ENCODE peak calls at places on chromosomes 4 and X, in four cellular contexts. W, Z, D and F are unnamed samples.

GRCh38 chr4:2007804-2008670 is 737 bp downstream of the NELFA start:
- DNase-seq in W (peak; percentile 78), Z (peak; percentile 30), D (no peak), F (no peak)

GRCh38 chrX:56787734-56788152 is 58.7 kb downstream of the NBDY start:
- DNase-seq in Z (no peak), D (no peak), W (no peak), F (no peak)

GRCh38 chr4:158077835-158078234 is 95.0 kb downstream of the GASK1B start:
- DNase-seq in D (no peak), Z (no peak), W (no peak), F (no peak)

GRCh38 chrX:134896194-134896593 is 94.6 kb upstream of the SMIM10 start:
- DNase-seq in W (no peak), D (no peak), Z (no peak), F (no peak)

GRCh38 chr4:8392591-8393190 is 47.8 kb downstream of the ACOX3 start:
- DNase-seq in W (no peak), Z (no peak), D (peak; percentile 26), F (no peak)

GRCh38 chrX:8201896-8202331 is 30.8 kb upstream of the VCX2 start:
- DNase-seq in D (no peak), Z (no peak), W (no peak), F (no peak)

GRCh38 chr4:85431881-85432280 is 43.1 kb upstream of the ARHGAP24 start:
- DNase-seq in D (no peak), Z (no peak), W (no peak), F (no peak)

GRCh38 chr4:109947457-109947856 is 34.8 kb downstream of the EGF start:
- DNase-seq in D (no peak), Z (no peak), W (no peak), F (no peak)

GRCh38 chr4:145731026-145731425 is 51.1 kb downstream of the C4orf51 start:
- DNase-seq in Z (no peak), D (no peak), W (no peak), F (no peak)

GRCh38 chrX:53421772-53422090 is 723 bp downstream of the SMC1A start:
- DNase-seq in D (no peak), W (no peak), Z (no peak), F (no peak)

GRCh38 chr4:154344686-154345085 is 146.9 kb downstream of the DCHS2 start:
- DNase-seq in W (no peak), Z (peak; percentile 64), D (peak; percentile 11), F (no peak)

GRCh38 chr4:632391-632790 is 7.0 kb downstream of the PDE6B start:
- DNase-seq in Z (no peak), D (no peak), W (no peak), F (no peak)

GRCh38 chr4:634599-634985 is 9.2 kb downstream of the PDE6B start:
- DNase-seq in D (no peak), W (no peak), Z (no peak), F (no peak)

GRCh38 chr4:633406-633805 is 8.0 kb downstream of the PDE6B start:
- DNase-seq in D (no peak), W (no peak), Z (no peak), F (no peak)

GRCh38 chr4:632926-633325 is 7.6 kb downstream of the PDE6B start:
- DNase-seq in D (peak; percentile 29), Z (no peak), W (no peak), F (no peak)

DNA sequence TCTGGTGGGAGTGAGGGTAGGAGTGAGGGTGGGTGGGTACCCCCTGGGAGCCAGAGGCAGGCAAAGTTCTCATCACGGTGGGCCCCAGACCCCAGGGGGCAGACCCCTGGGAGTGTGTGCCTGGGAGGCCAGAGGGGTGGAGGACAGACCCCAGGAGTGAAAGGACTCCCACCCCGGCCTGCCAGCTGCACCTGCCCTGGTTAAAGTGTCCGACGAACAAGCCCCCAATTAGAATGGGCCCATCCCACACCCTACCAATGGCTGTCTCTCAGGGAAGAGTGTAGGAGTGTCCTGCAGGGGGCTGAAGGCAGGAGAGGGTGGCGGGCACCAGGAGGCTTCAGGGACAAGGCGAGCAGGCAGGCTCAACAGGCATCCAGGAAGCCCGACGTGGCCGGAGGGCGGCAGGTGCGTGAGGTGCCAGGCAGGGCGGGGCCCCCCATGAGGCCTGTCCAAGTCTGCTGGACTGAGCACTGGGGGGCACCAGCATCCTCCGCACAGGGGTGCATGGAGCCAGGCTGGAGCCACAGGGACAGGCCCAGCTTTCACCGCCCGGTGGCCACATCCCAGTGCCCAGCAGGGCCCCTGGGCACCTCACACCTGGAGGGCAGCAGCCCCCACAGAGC is 8.7 kb downstream of the PDE6B start:
- DNase-seq in D (no peak), W (no peak), Z (no peak), F (no peak)
- TF ChIP-seq CTCF in D (no peak), W (no peak), Z (peak; percentile 2), F (no peak)

DNA sequence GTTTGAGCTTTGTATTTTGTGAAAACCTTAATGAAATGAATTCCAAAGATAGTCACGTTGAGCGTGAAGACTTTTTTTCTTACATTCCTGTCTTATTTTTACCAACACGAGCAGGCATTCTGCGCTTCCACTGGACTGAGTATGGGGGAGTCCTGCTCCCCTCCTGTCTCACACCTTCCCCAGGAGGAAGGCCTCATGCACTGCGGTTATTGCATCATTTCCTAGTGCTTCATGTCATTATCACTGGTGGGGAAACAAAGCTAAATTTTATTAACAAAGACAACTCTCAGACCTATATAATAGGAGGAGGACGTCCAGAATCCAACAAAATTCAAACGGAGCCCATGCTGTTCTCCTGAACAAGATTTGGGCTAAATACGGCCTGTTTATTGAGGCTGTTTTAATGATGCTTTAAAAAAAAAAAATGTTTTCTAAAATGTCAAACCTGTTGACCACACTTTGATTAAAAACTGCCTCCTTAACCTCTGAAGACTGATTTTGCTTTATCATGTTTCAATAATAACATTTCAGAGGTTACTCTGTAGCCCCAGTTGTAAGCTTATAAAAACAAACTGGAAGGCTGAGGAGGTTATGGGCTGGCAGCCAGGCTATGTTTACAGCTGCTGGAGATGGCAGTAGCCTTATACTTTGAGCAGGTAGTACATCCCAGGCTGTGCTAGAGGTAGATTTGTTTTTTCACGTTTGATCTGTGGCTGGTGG is 118.0 kb downstream of the SOWAHB start:
- DNase-seq in W (no peak), D (no peak), Z (no peak), F (no peak)
- TF ChIP-seq EZH2phosphoT487 in W (no peak), D (no peak), Z (no peak), F (no peak)

GRCh38 chrX:38985375-38985774 is 184.1 kb downstream of the MID1IP1 start:
- DNase-seq in D (peak; percentile 75), Z (peak; percentile 61), W (peak; percentile 13), F (peak; percentile 38)
- TF ChIP-seq CTCF in D (peak; percentile 70), Z (peak; percentile 40), W (peak; percentile 44), F (peak; percentile 33)

DNA sequence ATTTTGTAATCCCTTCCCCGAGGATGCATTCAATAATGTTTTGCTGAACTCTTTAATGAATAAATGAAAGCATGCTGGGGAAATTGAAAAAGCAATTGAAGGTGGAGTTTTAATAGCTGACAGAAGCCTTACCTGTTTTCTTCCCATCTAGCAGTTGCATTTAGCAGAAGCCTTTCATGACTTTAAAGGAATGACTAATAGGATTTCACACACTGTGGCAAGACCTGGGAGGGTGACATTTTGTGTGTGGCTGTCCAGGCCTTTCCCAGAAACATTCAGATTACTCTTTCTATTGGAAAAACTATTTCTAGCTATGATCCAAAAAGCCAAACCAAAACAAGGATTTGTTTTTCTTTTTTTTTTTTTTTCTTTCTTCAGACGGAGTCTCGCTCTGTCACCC is 45.2 kb downstream of the DTHD1 start:
- DNase-seq in D (no peak), Z (no peak), W (no peak), F (no peak)
- TF ChIP-seq EZH2phosphoT487 in D (no peak), Z (no peak), W (no peak), F (no peak)

DNA sequence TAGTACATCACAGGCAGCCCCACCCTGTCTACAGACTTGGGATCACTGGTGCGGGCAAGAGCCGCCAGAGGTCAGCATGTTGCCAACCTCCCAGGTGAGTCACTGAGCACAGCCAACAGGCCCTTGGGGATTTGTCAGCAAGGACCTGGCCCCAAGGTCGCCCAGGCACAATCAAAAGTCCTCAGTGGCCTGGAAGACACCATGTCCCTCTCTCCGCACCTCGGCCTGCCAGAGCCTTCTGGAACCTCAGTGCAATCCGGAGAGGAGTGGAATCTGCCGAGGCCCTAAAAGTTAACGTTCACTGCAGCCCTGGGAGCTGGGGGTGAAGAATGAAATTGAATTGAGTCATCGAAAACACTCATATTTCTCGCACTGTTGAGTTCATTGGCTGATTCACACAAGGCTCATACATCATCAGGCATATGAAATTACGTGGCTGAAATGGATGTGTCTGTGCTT is 74.3 kb downstream of the WFS1 start:
- DNase-seq in Z (no peak), W (no peak), D (peak; percentile 30), F (peak; percentile 42)
- TF ChIP-seq CTCF in Z (peak; percentile 48), W (no peak), D (peak; percentile 63), F (peak; percentile 58)

DNA sequence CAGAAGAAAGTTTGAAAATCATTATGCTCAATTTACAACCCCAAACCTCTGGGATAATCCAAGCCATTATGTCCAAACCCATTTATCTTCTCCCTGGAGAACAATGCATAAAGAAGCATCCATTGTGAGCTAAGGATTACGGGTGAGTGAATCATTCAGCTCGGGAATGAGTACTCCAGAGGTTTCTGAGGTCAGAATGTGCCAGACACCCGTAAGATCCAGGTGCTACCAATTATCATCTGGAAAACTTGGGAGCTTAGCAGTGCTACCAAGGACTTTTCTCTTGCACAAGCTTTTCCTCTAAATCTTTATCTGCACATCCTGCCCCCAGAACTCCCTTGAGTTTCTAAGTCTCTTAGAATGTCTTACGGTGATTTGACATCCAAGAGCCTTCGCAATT is 5.5 kb downstream of the SRPX start:
- DNase-seq in Z (no peak), W (no peak), D (no peak), F (no peak)
- TF ChIP-seq EZH2phosphoT487 in Z (no peak), W (no peak), D (no peak), F (no peak)

DNA sequence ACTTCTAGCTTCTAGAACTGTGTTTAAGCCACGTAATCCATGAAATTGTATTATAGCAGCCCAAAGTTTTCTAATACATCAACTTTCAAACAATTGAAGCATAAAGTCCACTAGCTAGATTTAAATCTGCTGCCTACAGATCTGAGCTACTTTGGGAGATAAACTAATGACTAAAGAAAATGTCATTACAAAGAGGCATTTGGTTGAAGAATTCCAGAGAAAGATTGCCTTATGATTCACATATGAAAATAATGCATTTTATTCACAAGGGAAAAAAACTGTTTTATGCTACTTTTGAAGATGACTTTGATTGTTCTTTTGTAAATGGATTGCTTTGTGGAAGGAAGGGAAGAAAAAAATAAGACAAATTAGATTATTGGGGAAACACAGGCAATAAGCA is 124.1 kb upstream of the SLIT2 start:
- DNase-seq in Z (no peak), W (no peak), D (no peak), F (no peak)
- TF ChIP-seq CTCF in Z (no peak), W (no peak), D (no peak), F (no peak)